ENCODE peak calls at places on chromosomes 16 and 17, in seven cellular contexts. P is iPS DF 6.9, D is H7, V is heart left ventricle, X is nucleus accumbens, B is NCI-H2081 treated with DMSO at 0.1 percent for 48 hours, H is Karpas-422. S is an unnamed sample.

GRCh38 chr16:86836503-86837125 is 258.3 kb downstream of the FOXL1 start:
- DNase-seq in P (no peak), D (no peak), V (no peak), X (no peak), B (no peak), H (no peak), S (no peak)

GRCh38 chr17:17414316-17414937 is 62.4 kb upstream of the MED9 start:
- DNase-seq in P (no peak), D (no peak), V (no peak), X (peak), B (no peak), H (no peak), S (no peak)

GRCh38 chr16:50396770-50397525 is 28.2 kb upstream of the BRD7 start:
- DNase-seq in P (no peak), D (no peak), V (no peak), X (no peak), B (no peak), H (no peak), S (no peak)

GRCh38 chr17:42087736-42088705 is 10.3 kb downstream of the ZNF385C start:
- DNase-seq in P (no peak), D (no peak), V (no peak), X (peak), B (no peak), H (no peak), S (no peak)

GRCh38 chr17:44628234-44629188 is 27.8 kb upstream of the MEIOC start:
- DNase-seq in P (peak), D (peak), V (peak), X (peak), B (peak), H (peak), S (no peak)

GRCh38 chr16:67969286-67970039 is 1.0 kb upstream of the SLC12A4 start:
- DNase-seq in P (no peak), D (peak), V (no peak), X (no peak), B (no peak), H (no peak), S (no peak)

GRCh38 chr16:97822-98221 is 19.8 kb downstream of the MPG start:
- DNase-seq in P (no peak), D (no peak), V (no peak), X (no peak), B (no peak), H (no peak), S (no peak)

GRCh38 chr17:67520282-67520906 is 143.3 kb downstream of the PITPNC1 start:
- DNase-seq in P (no peak), D (no peak), V (no peak), X (no peak), B (no peak), H (no peak), S (no peak)

GRCh38 chr16:2008631-2009301 is 855 bp downstream of the ZNF598 start:
- DNase-seq in P (no peak), D (peak), V (peak), X (no peak), B (no peak), H (peak), S (no peak)

GRCh38 chr16:89984215-89984614 is 35.0 kb downstream of the DBNDD1 start:
- DNase-seq in P (no peak), D (no peak), V (no peak), X (no peak), B (no peak), H (no peak), S (no peak)

GRCh38 chr16:58195344-58195743 is 2.6 kb downstream of the CSNK2A2 start:
- DNase-seq in P (no peak), D (no peak), V (no peak), X (no peak), B (no peak), H (no peak), S (no peak)

GRCh38 chr17:39677072-39677471 is 8.8 kb downstream of the PNMT start:
- DNase-seq in P (no peak), D (no peak), V (no peak), X (no peak), B (no peak), H (no peak), S (no peak)

GRCh38 chr16:79509221-79509631 is 91.3 kb downstream of the MAF start:
- DNase-seq in P (no peak), D (peak), V (peak), X (peak), B (no peak), H (no peak), S (no peak)

GRCh38 chr16:81590714-81591537 is 146.3 kb downstream of the CMIP start:
- DNase-seq in P (no peak), D (no peak), V (no peak), X (no peak), B (no peak), H (no peak), S (no peak)

GRCh38 chr17:77695386-77695785 is 263.1 kb upstream of the TNRC6C start:
- DNase-seq in P (no peak), D (peak), V (no peak), X (no peak), B (no peak), H (no peak), S (no peak)

GRCh38 chr16:24553983-24554382 is 14.6 kb downstream of the RBBP6 start:
- DNase-seq in P (no peak), D (no peak), V (no peak), X (no peak), B (no peak), H (no peak), S (no peak)

GRCh38 chr16:450385-450784 is 24.9 kb downstream of the RAB11FIP3 start:
- DNase-seq in P (no peak), D (no peak), V (no peak), X (no peak), B (no peak), H (no peak), S (no peak)

GRCh38 chr17:38325221-38325851 is 18.4 kb downstream of the GPR179 start:
- DNase-seq in P (no peak), D (peak), V (no peak), X (no peak), B (no peak), H (peak), S (no peak)

GRCh38 chr17:68326681-68327080 is 35.4 kb downstream of the ARSG start:
- DNase-seq in P (no peak), D (no peak), V (no peak), X (no peak), B (no peak), H (no peak), S (no peak)

GRCh38 chr16:11833951-11834695 is 17.2 kb downstream of the RSL1D1 start:
- DNase-seq in P (no peak), D (no peak), V (no peak), X (no peak), B (no peak), H (no peak), S (no peak)

GRCh38 chr17:48726916-48727286 is 1.6 kb downstream of the HOXB13 start:
- DNase-seq in P (no peak), D (no peak), V (no peak), X (no peak), B (no peak), H (no peak), S (no peak)

GRCh38 chr16:81324808-81325207 is 10.0 kb downstream of the GAN start:
- DNase-seq in P (no peak), D (no peak), V (no peak), X (no peak), B (no peak), H (no peak), S (no peak)

GRCh38 chr16:88023786-88024185 is 72.6 kb downstream of the BANP start:
- DNase-seq in P (no peak), D (no peak), V (no peak), X (no peak), B (no peak), H (no peak), S (no peak)

GRCh38 chr17:75531724-75532090 is 6.2 kb downstream of the LLGL2 start:
- DNase-seq in P (no peak), D (no peak), V (no peak), X (no peak), B (no peak), H (no peak), S (no peak)

GRCh38 chr16:79013004-79013403 is 587.5 kb downstream of the MAF start:
- DNase-seq in P (no peak), D (peak), V (no peak), X (no peak), B (no peak), H (no peak), S (no peak)

GRCh38 chr17:72618018-72618509 is 474.4 kb downstream of the SLC39A11 start:
- DNase-seq in P (no peak), D (no peak), V (no peak), X (no peak), B (no peak), H (no peak), S (peak)

GRCh38 chr16:57004387-57005250 is 15.3 kb downstream of the NLRC5 start:
- DNase-seq in P (no peak), D (peak), V (no peak), X (no peak), B (no peak), H (peak), S (no peak)

GRCh38 chr17:49873466-49873865 is 25.6 kb upstream of the TAC4 start:
- DNase-seq in P (no peak), D (no peak), V (no peak), X (no peak), B (no peak), H (no peak), S (no peak)

GRCh38 chr16:49436181-49436580 is 62.6 kb downstream of the C16orf78 start:
- DNase-seq in P (no peak), D (no peak), V (no peak), X (no peak), B (no peak), H (no peak), S (no peak)

GRCh38 chr17:50432125-50432762 is 6.2 kb downstream of the ACSF2 start:
- DNase-seq in P (no peak), D (no peak), V (no peak), X (no peak), B (no peak), H (no peak), S (no peak)

GRCh38 chr17:75827291-75828050 is 16.7 kb downstream of the UNC13D start:
- DNase-seq in P (peak), D (peak), V (peak), X (peak), B (no peak), H (peak), S (peak)

GRCh38 chr17:76561332-76561731 is 21.5 kb downstream of the PRCD start:
- DNase-seq in P (no peak), D (no peak), V (no peak), X (no peak), B (no peak), H (no peak), S (no peak)

GRCh38 chr17:50304781-50305404 is 30.6 kb downstream of the TMEM92 start:
- DNase-seq in P (no peak), D (no peak), V (no peak), X (no peak), B (no peak), H (no peak), S (no peak)

GRCh38 chr17:76940738-76941350 is 72.6 kb downstream of the MGAT5B start:
- DNase-seq in P (peak), D (peak), V (no peak), X (no peak), B (no peak), H (peak), S (no peak)

S was measured in CD8-positive, alpha-beta T cell.